ENCODE peak calls at places on chromosome 2, in nine cellular contexts. I is uterus, T is PC-3, G is cardiac muscle cell, P is psoas muscle, N is GM23338, S is fibroblast of lung, K is esophagus muscularis mucosa, U is stomach. D is an unnamed sample.

GRCh38 chr2:238573065-238573778 is 146.5 kb downstream of the ASB1 start:
- DNase-seq in I (no peak), T (peak; percentile 49), G (no peak), P (no peak), N (peak; percentile 68), S (no peak), K (no peak), U (no peak), D (no peak)

GRCh38 chr2:231991664-231992063 is 30.2 kb downstream of the DIS3L2 start:
- DNase-seq in I (no peak), T (no peak), G (peak; percentile 44), P (no peak), N (no peak), S (no peak), K (no peak), U (no peak), D (no peak)

GRCh38 chr2:41142463-41142862 is 690.6 kb upstream of the SLC8A1 start:
- DNase-seq in I (no peak), T (no peak), G (no peak), P (no peak), N (no peak), S (no peak), K (no peak), U (no peak), D (no peak)

GRCh38 chr2:218282173-218282991 is 9.9 kb downstream of the TMBIM1 start:
- DNase-seq in I (no peak), T (peak; percentile 96), G (no peak), P (peak; percentile 73), N (peak; percentile 14), S (peak; percentile 57), K (no peak), U (peak; percentile 78), D (no peak)

GRCh38 chr2:191710411-191710900 is 32.5 kb downstream of the NABP1 start:
- DNase-seq in I (no peak), T (peak; percentile 33), G (peak; percentile 32), P (no peak), N (no peak), S (peak; percentile 93), K (no peak), U (no peak), D (no peak)

GRCh38 chr2:72581560-72582181 is 244.2 kb downstream of the EXOC6B start:
- DNase-seq in I (no peak), T (peak; percentile 5), G (no peak), P (no peak), N (peak; percentile 63), S (no peak), K (no peak), U (no peak), D (no peak)

GRCh38 chr2:18149660-18150246 is 271.3 kb downstream of the KCNS3 start:
- DNase-seq in I (no peak), T (peak; percentile 81), G (peak; percentile 61), P (no peak), N (peak; percentile 88), S (peak; percentile 75), K (no peak), U (no peak), D (no peak)

GRCh38 chr2:241561811-241562210 is 3.3 kb downstream of the BOK start:
- DNase-seq in I (peak; percentile 87), T (peak; percentile 89), G (peak; percentile 87), P (peak; percentile 61), N (no peak), S (peak; percentile 67), K (no peak), U (peak; percentile 76), D (peak; percentile 68)

GRCh38 chr2:70633508-70633907 is 79.9 kb upstream of the TGFA start:
- DNase-seq in I (no peak), T (no peak), G (no peak), P (no peak), N (no peak), S (no peak), K (no peak), U (no peak), D (no peak)

GRCh38 chr2:9484533-9484932 is 10.2 kb downstream of the IAH1 start:
- DNase-seq in I (no peak), T (no peak), G (no peak), P (no peak), N (no peak), S (peak; percentile 57), K (no peak), U (no peak), D (no peak)

GRCh38 chr2:20126469-20126868 is 75.0 kb upstream of the LAPTM4A start:
- DNase-seq in I (no peak), T (no peak), G (no peak), P (no peak), N (no peak), S (no peak), K (no peak), U (no peak), D (no peak)

GRCh38 chr2:118994778-118995177 is 52.8 kb downstream of the MARCO start:
- DNase-seq in I (no peak), T (no peak), G (no peak), P (no peak), N (no peak), S (no peak), K (no peak), U (no peak), D (no peak)

GRCh38 chr2:203623616-203624015 is 82.8 kb upstream of the CD28 start:
- DNase-seq in I (no peak), T (no peak), G (no peak), P (no peak), N (no peak), S (no peak), K (no peak), U (no peak), D (no peak)

GRCh38 chr2:101096619-101097142 is 54.5 kb downstream of the TBC1D8 start:
- DNase-seq in I (no peak), T (no peak), G (no peak), P (no peak), N (no peak), S (no peak), K (no peak), U (no peak), D (no peak)

GRCh38 chr2:16591370-16591933 is 74.2 kb downstream of the CYRIA start:
- DNase-seq in I (no peak), T (no peak), G (no peak), P (no peak), N (no peak), S (no peak), K (no peak), U (no peak), D (no peak)

GRCh38 chr2:226215902-226216503 is 583.6 kb downstream of the IRS1 start:
- DNase-seq in I (peak; percentile 24), T (peak; percentile 69), G (peak; percentile 73), P (no peak), N (peak; percentile 90), S (peak; percentile 61), K (no peak), U (peak; percentile 77), D (peak; percentile 63)
- H3K4me3 ChIP-seq in I (no peak overlapping the region), T (no peak overlapping the region), G (no peak overlapping the region), P (no peak overlapping the region), N (no peak overlapping the region), S (no peak overlapping the region), K (no peak overlapping the region), U (no peak overlapping the region), D (no peak overlapping the region)

GRCh38 chr2:54103454-54104314 is 11.7 kb upstream of the ACYP2 start:
- DNase-seq in I (no peak), T (peak; percentile 93), G (peak; percentile 73), P (peak; percentile 62), N (peak; percentile 78), S (peak; percentile 62), K (no peak), U (peak; percentile 47), D (no peak)
- TF ChIP-seq CTCF in I (no peak), T (peak; percentile 11), G (no peak), P (no peak), N (no peak), S (no peak), K (no peak), U (no peak), D (no peak)

DNA sequence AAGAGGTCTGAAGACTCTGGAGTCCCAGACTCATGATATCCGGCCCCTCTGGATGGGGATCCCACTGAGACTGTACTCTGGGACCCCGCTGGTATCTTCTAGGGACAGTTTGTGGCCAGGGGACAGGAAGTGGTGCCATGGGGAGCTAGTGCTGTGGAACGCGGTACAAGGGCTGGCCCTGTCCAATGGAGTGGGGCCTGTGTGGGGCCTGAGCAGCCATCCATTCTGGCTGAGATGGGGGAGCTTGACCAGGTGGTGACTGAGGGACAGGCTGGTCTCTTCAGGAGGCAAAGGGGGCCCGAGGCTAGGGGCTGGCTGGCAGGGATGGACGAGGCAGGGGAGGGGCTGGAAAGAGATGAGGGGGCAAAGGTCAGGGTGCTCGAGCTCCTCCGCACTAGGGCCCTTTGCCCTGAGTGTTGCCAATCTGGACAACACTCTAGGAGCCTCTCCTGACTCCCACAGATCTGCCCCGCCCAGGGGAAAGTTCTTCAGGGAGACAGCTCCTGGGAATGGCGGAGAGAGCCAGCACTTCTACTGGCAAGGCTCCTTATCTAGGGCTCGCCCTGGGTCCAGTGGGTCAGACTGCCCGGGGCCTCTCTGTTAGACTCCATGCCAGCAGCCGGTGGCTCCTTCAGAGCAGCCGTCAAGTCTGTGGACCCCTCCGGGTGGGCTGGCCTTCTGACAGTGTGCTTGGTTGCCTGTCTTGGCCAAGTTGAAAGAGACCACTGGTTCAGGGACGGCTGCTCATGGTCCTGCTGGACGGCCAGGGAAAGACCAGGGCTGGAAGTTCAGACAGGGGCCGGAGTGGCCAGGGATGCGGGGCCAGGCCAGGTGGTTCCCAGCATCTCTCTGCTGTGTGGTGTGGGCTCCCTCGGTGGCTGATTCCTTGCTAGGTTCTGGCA is 12.3 kb downstream of the MALL start:
- DNase-seq in I (no peak), T (no peak), G (no peak), P (no peak), N (no peak), S (no peak), K (peak; percentile 57), U (no peak), D (no peak)
- H3K4me1 ChIP-seq in I (no peaks in the 10 kb centered on the region), T (peaks cover 79% of the 10 kb centered on the region), G (no peaks in the 10 kb centered on the region), P (peaks cover 7% of the 10 kb centered on the region), N (no peaks in the 10 kb centered on the region), S (peaks cover 35% of the 10 kb centered on the region), K (peaks cover 43% of the 10 kb centered on the region), U (peaks cover 18% of the 10 kb centered on the region), D (peaks cover 45% of the 10 kb centered on the region)

GRCh38 chr2:181223239-181223638 is 233.9 kb upstream of the ITGA4 start:
- DNase-seq in I (no peak), T (no peak), G (no peak), P (no peak), N (no peak), S (no peak), K (no peak), U (no peak), D (no peak)

DNA sequence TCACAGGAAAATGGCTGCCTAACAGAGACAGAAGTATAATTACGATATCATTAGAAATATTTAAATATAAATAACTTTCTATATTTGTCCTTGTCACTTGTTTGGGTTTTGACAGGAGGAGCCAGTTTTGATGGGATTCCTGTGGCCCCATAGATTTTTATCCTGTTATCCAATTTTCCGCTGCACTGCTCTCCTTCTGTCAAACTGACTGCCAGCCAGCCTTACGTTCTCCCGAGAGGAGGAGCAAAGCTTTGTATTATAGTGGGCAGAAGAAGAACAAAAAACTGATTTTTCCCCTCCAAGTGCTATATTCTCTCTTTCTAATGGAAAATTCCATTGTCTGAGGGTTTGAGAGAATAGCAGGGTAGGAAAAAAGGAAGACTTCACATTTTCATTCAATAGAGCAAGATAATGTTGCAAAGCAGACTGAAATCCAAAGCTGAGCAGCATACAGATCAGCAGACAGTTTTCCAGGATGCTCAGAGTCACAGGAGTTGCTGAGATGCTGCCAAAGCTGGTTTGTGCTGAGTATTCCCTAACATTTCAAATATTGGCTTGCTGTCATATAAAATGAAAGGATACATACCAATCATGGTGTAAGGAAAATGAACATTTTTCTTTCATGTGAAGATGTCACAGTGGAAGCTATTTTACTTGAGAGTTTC is 238.0 kb downstream of the UBE2E3 start:
- DNase-seq in I (no peak), T (no peak), G (no peak), P (no peak), N (no peak), S (no peak), K (no peak), U (no peak), D (no peak)
- H3K4me3 ChIP-seq in I (no peak overlapping the region), T (no peak overlapping the region), G (no peak overlapping the region), P (no peak overlapping the region), N (no peak overlapping the region), S (no peak overlapping the region), K (no peak overlapping the region), U (no peak overlapping the region), D (no peak overlapping the region)

D was measured in right atrium auricular region.